ENCODE peak calls at places on chromosome 12, in four cellular contexts. P, B, Q and T are unnamed samples.

GRCh38 chr12:1855241-1855640 is 34.9 kb downstream of the LRTM2 start:
- DNase-seq in Q (peak), B (no peak), P (peak), T (peak)

GRCh38 chr12:104573-105081 is 38.1 kb downstream of the IQSEC3 start:
- DNase-seq in Q (peak), B (peak), P (no peak), T (no peak)

GRCh38 chr12:54368709-54369596 is 4.7 kb upstream of the GPR84 start:
- DNase-seq in Q (peak), B (peak), P (peak), T (peak)

GRCh38 chr12:102421801-102422583 is 58.4 kb downstream of the IGF1 start:
- DNase-seq in Q (no peak), B (no peak), P (peak), T (peak)

GRCh38 chr12:27901959-27902358 is 70.6 kb downstream of the PTHLH start:
- DNase-seq in Q (no peak), B (no peak), P (peak), T (no peak)

GRCh38 chr12:41919526-41920305 is 225.0 kb downstream of the GXYLT1 start:
- DNase-seq in B (no peak), Q (no peak), P (no peak), T (no peak)

GRCh38 chr12:80697270-80697887 is 10.1 kb upstream of the MYF6 start:
- DNase-seq in Q (no peak), B (no peak), P (no peak), T (no peak)

GRCh38 chr12:11839093-11839641 is 189.7 kb downstream of the ETV6 start:
- DNase-seq in B (no peak), P (peak), Q (no peak), T (peak)

GRCh38 chr12:32257695-32258496 is 141.5 kb upstream of the FGD4 start:
- DNase-seq in B (no peak), P (no peak), Q (no peak), T (no peak)

GRCh38 chr12:51028126-51028810 is 2.1 kb upstream of the SLC11A2 start:
- DNase-seq in P (peak), Q (peak), B (peak), T (peak)

GRCh38 chr12:116194935-116195431 is 82.5 kb downstream of the MED13L start:
- DNase-seq in Q (peak), B (peak), P (no peak), T (no peak)

GRCh38 chr12:11652351-11653040 is 3.0 kb downstream of the ETV6 start:
- DNase-seq in Q (no peak), B (no peak), P (peak), T (no peak)

GRCh38 chr12:54217309-54217661 is 28.5 kb upstream of the SMUG1 start:
- DNase-seq in Q (no peak), B (no peak), P (no peak), T (no peak)

GRCh38 chr12:111393700-111394275 is 11.9 kb upstream of the SH2B3 start:
- DNase-seq in Q (no peak), P (peak), B (no peak), T (no peak)

GRCh38 chr12:19808371-19808770 is 369.1 kb downstream of the AEBP2 start:
- DNase-seq in Q (no peak), B (no peak), P (no peak), T (no peak)

GRCh38 chr12:27555316-27555715 is 31.3 kb downstream of the PPFIBP1 start:
- DNase-seq in Q (no peak), B (no peak), P (no peak), T (no peak)

GRCh38 chr12:39451977-39452376 is 9.1 kb upstream of the KIF21A start:
- DNase-seq in Q (no peak), P (no peak), B (no peak), T (peak)

GRCh38 chr12:6181583-6182278 is 18.5 kb upstream of the CD9 start:
- DNase-seq in Q (no peak), B (no peak), P (no peak), T (no peak)

GRCh38 chr12:6181166-6181565 is 19.0 kb upstream of the CD9 start:
- DNase-seq in B (no peak), Q (no peak), P (no peak), T (no peak)

GRCh38 chr12:6183689-6184441 is 16.3 kb upstream of the CD9 start:
- DNase-seq in B (no peak), P (peak), Q (no peak), T (peak)

GRCh38 chr12:6180300-6181051 is 19.7 kb upstream of the CD9 start:
- DNase-seq in P (peak), Q (no peak), B (no peak), T (peak)

DNA sequence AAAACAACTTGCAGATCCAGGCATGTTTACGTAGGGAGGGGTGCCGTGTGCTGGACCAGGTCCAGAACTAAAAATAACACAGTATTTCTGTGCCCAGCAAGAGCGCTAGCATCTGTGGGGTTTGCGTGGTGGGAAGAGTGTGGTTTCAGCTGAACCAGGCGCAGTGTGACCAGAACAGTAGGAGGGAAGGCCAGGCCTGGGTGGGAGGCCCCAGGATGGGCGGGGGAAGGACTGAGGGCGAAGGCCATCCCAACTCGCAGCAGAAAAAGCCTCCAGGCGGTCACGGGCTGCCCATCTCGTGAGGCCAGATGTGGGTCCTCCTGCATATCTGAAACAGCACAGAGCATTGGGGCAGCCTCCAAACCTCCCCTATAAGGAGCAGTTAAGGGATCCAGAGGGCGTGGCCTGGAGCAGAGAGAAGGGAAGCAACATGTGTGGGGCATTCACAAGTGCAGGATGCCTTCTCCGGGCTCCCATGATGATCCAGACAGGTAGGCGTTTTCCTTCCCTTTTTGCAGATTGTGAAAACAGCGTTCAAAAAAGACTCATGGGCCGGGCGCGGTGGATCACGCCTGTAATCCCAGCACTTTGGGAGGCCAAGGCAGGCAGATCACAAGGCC is 17.8 kb upstream of the CD9 start:
- DNase-seq in Q (no peak), B (no peak), P (peak), T (peak)
- H3K4me3 ChIP-seq in Q (no peak), B (no peak), P (no peak), T (no peak)

GRCh38 chr12:66035289-66035961 is 95.1 kb downstream of the LLPH start:
- DNase-seq in Q (peak), B (no peak), P (peak), T (peak)
- H3K4me3 ChIP-seq in Q (no peak), B (no peak), P (no peak), T (no peak)

DNA sequence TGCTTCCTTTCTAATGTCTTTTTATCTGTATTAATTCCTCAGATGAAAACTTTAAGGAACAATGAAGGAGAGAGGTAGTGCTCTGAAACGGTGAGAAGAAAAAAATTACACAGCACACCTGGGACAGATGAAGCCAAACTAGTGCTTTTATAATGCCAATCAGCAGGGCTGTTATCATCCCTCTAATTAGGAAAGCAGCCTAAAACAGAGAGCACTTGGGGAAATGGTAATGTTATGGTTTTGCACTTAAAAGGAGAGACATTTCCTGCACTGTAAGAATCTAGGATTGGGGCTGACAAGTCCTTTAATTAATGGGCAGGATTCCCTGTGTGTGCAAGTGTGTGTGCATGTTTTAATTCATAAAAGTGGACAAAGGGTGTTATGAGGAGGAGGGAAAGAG is 4.8 kb upstream of the LMO3 start:
- DNase-seq in B (no peak), Q (no peak), P (no peak), T (no peak)
- H3K4me3 ChIP-seq in B (no peak), Q (no peak), P (no peak), T (no peak)

DNA sequence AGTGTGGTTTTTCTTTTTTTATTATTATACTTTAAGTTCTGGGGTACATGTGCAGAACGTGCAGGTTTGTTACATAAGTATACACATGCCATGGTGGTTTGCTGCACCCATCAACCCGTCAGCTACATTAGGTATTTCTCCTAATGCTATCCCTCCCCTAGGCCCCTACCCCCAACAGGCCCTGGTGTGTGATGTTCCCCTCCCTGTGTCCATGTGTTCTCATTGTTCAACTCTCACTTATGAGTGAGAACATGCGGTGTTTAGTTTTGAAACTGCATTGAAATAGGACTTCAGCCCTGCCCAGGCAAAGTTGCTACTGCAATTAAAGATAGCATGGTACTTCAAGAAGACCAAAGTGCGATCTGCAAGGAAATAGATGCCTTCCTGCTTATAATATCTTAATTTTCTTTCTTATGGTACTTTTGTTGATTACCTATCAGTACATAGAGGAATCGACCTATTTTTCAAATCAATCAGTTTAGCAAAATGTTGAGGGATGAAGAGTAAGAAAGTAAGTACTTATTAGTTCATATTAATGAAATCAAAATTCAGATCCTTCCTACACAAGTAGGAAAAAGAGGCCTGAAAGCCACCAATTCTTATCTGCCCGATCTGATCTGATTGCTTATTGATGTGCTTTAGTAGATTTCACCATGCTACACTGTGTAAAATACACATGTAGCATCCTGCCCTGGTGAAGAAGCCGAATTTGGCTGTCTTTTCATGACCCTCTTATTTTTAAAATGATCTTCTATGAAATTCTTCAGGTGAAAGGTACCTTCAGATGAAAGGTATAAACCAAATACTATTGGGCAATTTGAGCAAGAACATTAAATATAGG is 1.6 kb downstream of the LTA4H start:
- DNase-seq in Q (no peak), B (no peak), P (no peak), T (no peak)
- H3K4me3 ChIP-seq in Q (no peak), B (peak), P (peak), T (peak)

DNA sequence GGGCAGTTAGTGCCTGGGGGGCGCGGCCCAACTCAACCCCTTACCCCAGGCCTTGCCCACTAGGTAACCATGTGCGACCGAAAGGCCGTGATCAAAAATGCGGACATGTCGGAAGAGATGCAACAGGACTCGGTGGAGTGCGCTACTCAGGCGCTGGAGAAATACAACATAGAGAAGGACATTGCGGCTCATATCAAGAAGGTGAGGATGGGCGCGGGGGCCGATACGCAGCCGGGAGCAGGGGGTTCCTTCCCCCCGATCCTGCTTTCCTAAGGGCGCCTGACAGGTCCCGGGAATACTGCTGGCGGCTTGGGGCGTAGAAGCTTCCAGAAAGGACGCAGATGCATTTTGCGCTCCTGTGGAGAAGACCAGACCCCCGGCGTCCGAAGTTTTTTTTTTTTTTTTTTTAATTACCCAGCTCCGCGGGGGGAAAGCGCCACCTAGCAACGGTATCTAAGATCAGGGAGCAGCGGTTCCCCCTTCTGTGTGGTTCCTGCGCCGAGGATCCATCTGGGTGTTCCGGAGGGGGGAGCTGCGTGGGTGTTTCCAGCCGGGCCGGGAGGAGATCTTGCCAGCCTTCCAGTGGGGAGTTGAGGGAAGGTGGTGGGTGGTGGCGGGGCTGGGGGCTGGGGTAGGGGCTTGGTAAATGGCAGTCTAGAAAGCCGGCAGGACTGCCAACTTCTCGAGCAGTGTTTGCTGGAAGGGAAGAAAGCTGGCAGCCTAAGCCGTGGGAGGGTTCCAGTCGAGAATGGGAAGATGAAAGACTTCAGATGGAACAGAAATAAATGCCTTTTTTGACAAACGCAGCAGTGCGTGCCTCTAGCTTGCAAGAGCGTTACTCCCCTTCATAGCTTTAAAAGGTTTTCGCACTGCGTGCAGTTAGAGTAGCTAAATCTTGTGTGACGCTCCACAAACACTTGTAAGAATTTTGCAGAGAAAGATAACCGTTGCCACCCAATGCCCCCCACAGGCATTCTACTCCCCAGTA is 734 bp downstream of the DYNLL1 start:
- DNase-seq in B (peak), Q (peak), P (peak), T (peak)
- H3K4me3 ChIP-seq in B (peak), Q (peak), P (peak), T (peak)

GRCh38 chr12:132273992-132274334 is 55.4 kb downstream of the GALNT9 start:
- DNase-seq in P (no peak), B (no peak), Q (no peak), T (no peak)
- H3K4me3 ChIP-seq in P (no peak), B (no peak), Q (no peak), T (no peak)

DNA sequence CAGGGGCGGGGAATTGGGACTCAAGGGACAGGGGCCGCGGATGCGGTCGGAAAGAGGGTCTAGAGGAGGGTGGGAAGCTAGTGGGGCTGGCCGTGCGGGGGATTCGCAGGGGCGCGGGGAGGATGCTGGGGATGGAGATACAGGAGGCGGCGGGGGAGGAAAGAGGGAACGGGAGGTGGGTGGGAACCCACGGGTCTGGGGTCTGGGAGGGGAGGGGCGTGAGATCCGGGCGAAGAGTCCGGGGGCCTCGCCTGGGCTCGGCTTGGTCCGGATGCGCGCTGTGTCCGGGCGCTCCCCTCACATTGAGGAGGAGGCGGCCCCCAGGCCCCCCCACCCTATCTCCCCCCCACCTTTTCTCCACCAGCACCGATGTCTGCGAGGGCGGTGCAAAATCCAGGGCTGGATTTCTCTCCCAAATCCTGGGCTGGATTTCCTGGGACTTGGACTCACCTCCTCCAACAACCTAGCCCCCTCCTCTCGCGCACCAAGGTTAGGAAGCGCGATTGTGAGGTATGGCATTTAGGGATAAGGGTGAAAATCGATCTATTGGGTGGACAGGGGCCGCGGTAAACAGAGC is at the start of gene AGAP2:
- DNase-seq in Q (no peak), P (no peak), B (no peak), T (no peak)
- H3K4me3 ChIP-seq in Q (no peak), P (peak), B (no peak), T (no peak)